ENCODE peak calls at places on chromosome 4, in eight cellular contexts. One of them, this sample, is unnamed.

GRCh38 chr4:16418814-16419213 is 192.5 kb upstream of the TAPT1 start:
- DNase-seq in BE2C: no peak
- DNase-seq in AG04450: no peak
- DNase-seq in IMR-90: peak; percentile 62
- DNase-seq in AG10803: peak; percentile 6
- DNase-seq in HFF-Myc: peak; percentile 11
- DNase-seq in dorsolateral prefrontal cortex: no peak
- DNase-seq in epithelial cell of esophagus: peak; percentile 80
- DNase-seq in this sample: peak; percentile 76

GRCh38 chr4:10011885-10012284 is 9.4 kb downstream of the SLC2A9 start:
- DNase-seq in AG04450: no peak
- DNase-seq in epithelial cell of esophagus: no peak
- DNase-seq in IMR-90: no peak
- DNase-seq in dorsolateral prefrontal cortex: no peak
- DNase-seq in HFF-Myc: no peak
- DNase-seq in AG10803: no peak
- DNase-seq in BE2C: no peak
- DNase-seq in this sample: no peak

GRCh38 chr4:101229116-101229515 is 118.2 kb downstream of the PPP3CA start:
- DNase-seq in IMR-90: peak; percentile 57
- DNase-seq in epithelial cell of esophagus: no peak
- DNase-seq in BE2C: no peak
- DNase-seq in AG10803: peak; percentile 82
- DNase-seq in HFF-Myc: no peak
- DNase-seq in dorsolateral prefrontal cortex: no peak
- DNase-seq in AG04450: no peak
- DNase-seq in this sample: peak; percentile 59

GRCh38 chr4:176642472-176642871 is 150.2 kb downstream of the VEGFC start:
- DNase-seq in dorsolateral prefrontal cortex: no peak
- DNase-seq in AG04450: no peak
- DNase-seq in BE2C: no peak
- DNase-seq in HFF-Myc: no peak
- DNase-seq in AG10803: no peak
- DNase-seq in IMR-90: no peak
- DNase-seq in epithelial cell of esophagus: peak; percentile 23
- DNase-seq in this sample: no peak

GRCh38 chr4:44145868-44146267 is 302.7 kb downstream of the KCTD8 start:
- DNase-seq in dorsolateral prefrontal cortex: no peak
- DNase-seq in BE2C: no peak
- DNase-seq in AG10803: no peak
- DNase-seq in AG04450: no peak
- DNase-seq in IMR-90: peak; percentile 48
- DNase-seq in epithelial cell of esophagus: peak; percentile 90
- DNase-seq in HFF-Myc: no peak
- DNase-seq in this sample: no peak

GRCh38 chr4:87079967-87080366 is 140.5 kb downstream of the KLHL8 start:
- DNase-seq in epithelial cell of esophagus: no peak
- DNase-seq in HFF-Myc: no peak
- DNase-seq in AG10803: no peak
- DNase-seq in BE2C: no peak
- DNase-seq in AG04450: no peak
- DNase-seq in IMR-90: no peak
- DNase-seq in dorsolateral prefrontal cortex: no peak
- DNase-seq in this sample: no peak

GRCh38 chr4:16508968-16509367 is 282.7 kb upstream of the TAPT1 start:
- DNase-seq in AG10803: no peak
- DNase-seq in IMR-90: no peak
- DNase-seq in AG04450: no peak
- DNase-seq in BE2C: no peak
- DNase-seq in epithelial cell of esophagus: peak; percentile 5
- DNase-seq in dorsolateral prefrontal cortex: no peak
- DNase-seq in HFF-Myc: no peak
- DNase-seq in this sample: no peak

GRCh38 chr4:12679217-12679616 is 804.9 kb downstream of the RAB28 start:
- DNase-seq in AG10803: no peak
- DNase-seq in dorsolateral prefrontal cortex: no peak
- DNase-seq in IMR-90: no peak
- DNase-seq in BE2C: no peak
- DNase-seq in HFF-Myc: no peak
- DNase-seq in AG04450: no peak
- DNase-seq in epithelial cell of esophagus: peak; percentile 6
- DNase-seq in this sample: peak; percentile 14

GRCh38 chr4:119300072-119300387 is 21.9 kb downstream of the FABP2 start:
- DNase-seq in IMR-90: peak; percentile 59
- DNase-seq in dorsolateral prefrontal cortex: peak; percentile 62
- DNase-seq in HFF-Myc: no peak
- DNase-seq in AG04450: no peak
- DNase-seq in AG10803: peak; percentile 75
- DNase-seq in BE2C: peak; percentile 12
- DNase-seq in epithelial cell of esophagus: peak; percentile 54
- DNase-seq in this sample: peak; percentile 75

GRCh38 chr4:8303081-8303480 is 33.5 kb downstream of the HTRA3 start:
- DNase-seq in IMR-90: no peak
- DNase-seq in BE2C: peak; percentile 2
- DNase-seq in AG10803: no peak
- DNase-seq in HFF-Myc: no peak
- DNase-seq in AG04450: no peak
- DNase-seq in dorsolateral prefrontal cortex: no peak
- DNase-seq in epithelial cell of esophagus: no peak
- DNase-seq in this sample: no peak

GRCh38 chr4:40699648-40700047 is 50.1 kb upstream of the NSUN7 start:
- DNase-seq in dorsolateral prefrontal cortex: no peak
- DNase-seq in AG10803: peak; percentile 73
- DNase-seq in epithelial cell of esophagus: peak; percentile 20
- DNase-seq in BE2C: no peak
- DNase-seq in AG04450: no peak
- DNase-seq in IMR-90: peak; percentile 56
- DNase-seq in HFF-Myc: no peak
- DNase-seq in this sample: no peak
- TF ChIP-seq CTCF in dorsolateral prefrontal cortex: no peak
- TF ChIP-seq CTCF in AG10803: no peak
- TF ChIP-seq CTCF in epithelial cell of esophagus: no peak
- TF ChIP-seq CTCF in BE2C: no peak
- TF ChIP-seq CTCF in AG04450: no peak
- TF ChIP-seq CTCF in IMR-90: no peak
- TF ChIP-seq CTCF in HFF-Myc: no peak
- TF ChIP-seq CTCF in this sample: no peak

DNA sequence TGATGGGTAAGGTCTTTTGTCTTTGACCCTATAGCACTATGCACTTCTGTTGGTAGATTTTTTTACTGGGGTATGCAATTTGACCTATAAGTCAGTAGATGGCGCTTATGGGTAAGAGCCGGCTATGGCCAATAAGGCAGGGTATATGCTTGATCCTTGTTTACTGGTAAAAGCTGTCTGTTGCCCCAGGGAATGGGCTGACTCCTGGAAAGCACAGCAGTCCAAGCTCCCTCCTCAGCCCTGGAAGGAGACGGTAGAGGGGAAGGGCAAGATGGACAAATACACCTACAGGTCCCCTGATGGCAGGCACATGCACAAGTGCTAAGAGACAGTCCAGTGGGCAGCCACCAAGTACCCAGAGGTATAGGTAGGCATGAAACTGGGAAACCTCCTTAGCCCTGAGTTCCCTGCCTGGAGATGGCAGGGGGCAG is 63.7 kb downstream of the ADAMTS3 start:
- DNase-seq in IMR-90: peak; percentile 58
- DNase-seq in dorsolateral prefrontal cortex: no peak
- DNase-seq in AG04450: peak; percentile 26
- DNase-seq in HFF-Myc: peak; percentile 37
- DNase-seq in epithelial cell of esophagus: peak; percentile 72
- DNase-seq in BE2C: peak; percentile 75
- DNase-seq in AG10803: peak; percentile 66
- DNase-seq in this sample: peak; percentile 82
- TF ChIP-seq CTCF in IMR-90: peak; percentile 78
- TF ChIP-seq CTCF in dorsolateral prefrontal cortex: peak; percentile 46
- TF ChIP-seq CTCF in AG04450: peak; percentile 90
- TF ChIP-seq CTCF in HFF-Myc: peak; percentile 80
- TF ChIP-seq CTCF in epithelial cell of esophagus: peak; percentile 89
- TF ChIP-seq CTCF in BE2C: peak; percentile 90
- TF ChIP-seq CTCF in AG10803: peak; percentile 90
- TF ChIP-seq CTCF in this sample: peak; percentile 87

GRCh38 chr4:38318737-38319455 is 345.1 kb upstream of the KLF3 start:
- DNase-seq in IMR-90: peak; percentile 95
- DNase-seq in AG04450: peak; percentile 85
- DNase-seq in epithelial cell of esophagus: peak; percentile 95
- DNase-seq in dorsolateral prefrontal cortex: peak; percentile 67
- DNase-seq in BE2C: peak; percentile 86
- DNase-seq in AG10803: peak; percentile 97
- DNase-seq in HFF-Myc: peak; percentile 86
- DNase-seq in this sample: peak; percentile 99
- TF ChIP-seq CTCF in IMR-90: peak; percentile 0
- TF ChIP-seq CTCF in AG04450: no peak
- TF ChIP-seq CTCF in epithelial cell of esophagus: no peak
- TF ChIP-seq CTCF in dorsolateral prefrontal cortex: peak; percentile 15
- TF ChIP-seq CTCF in BE2C: no peak
- TF ChIP-seq CTCF in AG10803: no peak
- TF ChIP-seq CTCF in HFF-Myc: no peak
- TF ChIP-seq CTCF in this sample: no peak

DNA sequence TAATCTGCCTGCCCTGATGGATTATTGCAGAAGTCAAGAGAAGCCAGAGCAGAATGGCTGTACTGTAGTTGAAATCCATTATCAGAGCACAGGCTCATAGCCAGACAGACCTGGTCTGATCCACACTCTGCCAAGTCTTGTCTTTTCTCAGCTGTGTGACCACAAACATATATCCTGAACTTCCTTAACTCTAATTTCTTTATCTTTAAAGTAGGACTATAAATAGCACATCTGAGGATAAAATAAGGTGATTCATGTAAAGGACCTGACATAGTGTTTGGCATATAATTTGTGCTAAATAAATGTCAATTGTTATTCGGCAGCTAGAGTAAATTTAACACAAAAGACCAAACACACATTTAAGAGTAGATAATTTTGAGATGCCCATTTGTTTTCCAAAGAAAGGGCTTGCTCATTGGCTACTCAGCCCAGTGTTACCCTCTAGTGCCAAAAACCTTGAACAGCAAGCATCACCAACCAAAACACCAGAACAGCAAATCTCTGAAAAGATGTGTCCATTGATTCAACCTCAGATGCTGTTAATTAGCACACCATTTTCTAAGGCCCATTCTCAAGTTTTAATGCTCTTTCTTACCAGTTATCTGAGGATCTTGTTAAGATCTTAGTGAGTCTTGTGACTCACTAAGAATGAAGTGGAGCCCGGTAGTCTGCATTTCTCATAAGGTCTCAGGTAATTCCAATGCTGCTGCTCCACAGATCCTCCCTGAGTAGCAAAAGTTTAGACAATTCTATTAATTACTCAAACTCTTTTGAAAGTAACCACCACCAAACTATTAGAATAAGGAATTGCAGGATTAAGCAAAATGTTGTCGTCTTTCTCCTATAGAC is 108.8 kb downstream of the HHIP start:
- DNase-seq in AG04450: no peak
- DNase-seq in epithelial cell of esophagus: peak; percentile 55
- DNase-seq in HFF-Myc: no peak
- DNase-seq in IMR-90: peak; percentile 49
- DNase-seq in dorsolateral prefrontal cortex: no peak
- DNase-seq in BE2C: no peak
- DNase-seq in AG10803: peak; percentile 12
- DNase-seq in this sample: peak; percentile 71
- TF ChIP-seq CTCF in AG04450: peak; percentile 73
- TF ChIP-seq CTCF in epithelial cell of esophagus: peak; percentile 77
- TF ChIP-seq CTCF in HFF-Myc: peak; percentile 56
- TF ChIP-seq CTCF in IMR-90: peak; percentile 73
- TF ChIP-seq CTCF in dorsolateral prefrontal cortex: peak; percentile 36
- TF ChIP-seq CTCF in BE2C: peak; percentile 4
- TF ChIP-seq CTCF in AG10803: peak; percentile 57
- TF ChIP-seq CTCF in this sample: peak; percentile 65

DNA sequence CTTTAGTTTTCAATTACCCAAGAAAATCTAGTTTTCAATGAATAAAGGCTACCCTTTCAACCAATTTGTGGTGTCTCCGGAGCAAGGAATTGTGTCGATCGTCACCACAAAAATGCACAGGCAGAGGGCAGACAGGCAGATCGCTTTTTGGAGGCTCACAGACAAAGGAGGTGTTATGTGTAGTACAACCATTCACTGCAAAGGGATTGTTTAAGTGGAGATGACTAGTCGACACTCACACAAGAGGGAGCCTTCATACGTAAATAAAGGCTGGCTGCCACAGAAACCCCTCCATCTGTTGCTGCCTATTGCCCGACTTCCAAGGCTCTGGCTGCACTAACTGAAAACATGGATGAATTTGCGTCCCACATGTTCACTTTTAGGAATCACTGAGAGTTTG is 281.1 kb downstream of the NKX6-1 start:
- DNase-seq in epithelial cell of esophagus: no peak
- DNase-seq in dorsolateral prefrontal cortex: no peak
- DNase-seq in AG04450: no peak
- DNase-seq in IMR-90: no peak
- DNase-seq in BE2C: no peak
- DNase-seq in HFF-Myc: no peak
- DNase-seq in AG10803: no peak
- DNase-seq in this sample: no peak
- TF ChIP-seq CTCF in epithelial cell of esophagus: no peak
- TF ChIP-seq CTCF in dorsolateral prefrontal cortex: no peak
- TF ChIP-seq CTCF in AG04450: no peak
- TF ChIP-seq CTCF in IMR-90: no peak
- TF ChIP-seq CTCF in BE2C: no peak
- TF ChIP-seq CTCF in HFF-Myc: no peak
- TF ChIP-seq CTCF in AG10803: no peak
- TF ChIP-seq CTCF in this sample: no peak

GRCh38 chr4:85548841-85549240 is 73.9 kb downstream of the ARHGAP24 start:
- DNase-seq in BE2C: no peak
- DNase-seq in AG10803: no peak
- DNase-seq in IMR-90: no peak
- DNase-seq in epithelial cell of esophagus: no peak
- DNase-seq in AG04450: no peak
- DNase-seq in dorsolateral prefrontal cortex: no peak
- DNase-seq in HFF-Myc: no peak
- DNase-seq in this sample: no peak
- TF ChIP-seq CTCF in BE2C: no peak
- TF ChIP-seq CTCF in AG10803: no peak
- TF ChIP-seq CTCF in IMR-90: no peak
- TF ChIP-seq CTCF in epithelial cell of esophagus: no peak
- TF ChIP-seq CTCF in AG04450: no peak
- TF ChIP-seq CTCF in dorsolateral prefrontal cortex: no peak
- TF ChIP-seq CTCF in HFF-Myc: no peak
- TF ChIP-seq CTCF in this sample: no peak

This sample was measured in cardiac muscle cell.